ENCODE peak calls at places on chromosomes 5 and 9, in six cellular contexts. V is Peyer's patch, L is esophagus muscularis mucosa, N is pancreas, A is heart right ventricle, M is endodermal cell. G is an unnamed sample. For H3K36me3, the result is how much of the 10 kb centered on the place peaks cover.

GRCh38 chr5:150434502-150434901 is 15.0 kb downstream of the RPS14 start:
- DNase-seq in A (no peak), V (no peak), M (no peak), L (no peak), N (no peak), G (no peak)

GRCh38 chr5:135434591-135435466 is 12.3 kb downstream of the DCANP1 start:
- DNase-seq in V (no peak), N (no peak), L (peak), M (peak), A (no peak), G (no peak)

GRCh38 chr5:58462623-58463230 is 2.8 kb upstream of the PLK2 start:
- DNase-seq in A (peak), L (no peak), N (no peak), M (no peak), V (no peak), G (peak)

GRCh38 chr5:124572973-124573372 is 173.5 kb downstream of the ZNF608 start:
- DNase-seq in L (no peak), V (no peak), N (no peak), A (no peak), M (peak), G (no peak)

GRCh38 chr9:69456201-69456600 is 131.2 kb downstream of the ENTREP1 start:
- DNase-seq in V (no peak), L (no peak), N (no peak), A (no peak), M (peak), G (no peak)

GRCh38 chr9:94868462-94868861 is 142.0 kb downstream of the AOPEP start:
- DNase-seq in V (no peak), A (no peak), M (no peak), N (no peak), L (no peak), G (no peak)

GRCh38 chr9:123329329-123329955 is 26.6 kb upstream of the CRB2 start:
- DNase-seq in L (no peak), N (no peak), M (no peak), V (no peak), A (no peak), G (no peak)

GRCh38 chr9:132768932-132769894 is 98.9 kb downstream of the GTF3C4 start:
- DNase-seq in M (peak), V (peak), N (peak), A (peak), L (no peak), G (peak)

GRCh38 chr9:129089246-129089645 is 8.3 kb downstream of the DOLPP1 start:
- DNase-seq in M (no peak), N (no peak), V (no peak), L (no peak), A (no peak), G (no peak)

GRCh38 chr5:99386406-99387075 is 457.7 kb upstream of the CHD1 start:
- DNase-seq in V (no peak), N (no peak), L (no peak), A (no peak), M (no peak), G (no peak)

GRCh38 chr9:136543280-136543679 is 2.6 kb downstream of the NOTCH1 start:
- DNase-seq in L (no peak), M (no peak), V (no peak), A (no peak), N (no peak), G (no peak)

GRCh38 chr9:136545966-136546696 is at the start of gene NOTCH1:
- DNase-seq in M (peak), N (peak), V (peak), L (peak), A (peak), G (peak)

GRCh38 chr9:136543830-136544548 is 1.9 kb downstream of the NOTCH1 start:
- DNase-seq in V (no peak), A (no peak), M (no peak), L (no peak), N (no peak), G (no peak)

GRCh38 chr9:136545065-136545965 is 533 bp downstream of the NOTCH1 start:
- DNase-seq in V (peak), L (no peak), A (no peak), N (no peak), M (peak), G (peak)

DNA sequence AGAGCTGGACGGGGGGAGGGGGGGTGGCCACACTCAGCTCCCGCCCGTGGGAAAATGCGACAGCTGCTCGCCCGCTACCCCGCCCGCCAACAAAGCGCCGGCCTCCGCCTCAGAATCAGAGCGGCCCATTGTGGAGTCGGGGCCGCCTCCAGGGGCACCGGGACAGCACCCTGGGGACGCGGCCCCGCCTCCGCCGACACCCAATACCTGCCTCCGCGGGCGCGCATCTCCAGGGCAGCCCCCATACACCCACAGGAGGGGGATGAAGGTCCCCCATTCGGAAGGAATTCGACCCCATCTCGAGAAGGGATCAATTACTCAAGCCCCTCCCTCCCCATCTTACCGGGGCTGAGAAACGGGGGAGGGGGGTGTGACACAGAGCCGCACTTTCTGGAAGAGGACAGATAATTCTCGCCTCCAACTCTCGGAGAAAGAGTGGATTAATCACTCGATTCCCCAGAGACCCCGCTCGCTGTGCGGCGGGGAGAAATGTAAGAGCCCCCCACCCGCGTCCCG is 1.2 kb downstream of the NOTCH1 start:
- DNase-seq in M (no peak), L (no peak), V (peak), N (peak), A (peak), G (peak)
- H3K36me3 ChIP-seq in M (under half), L (under half), V (under half), N (under half), A (under half), G (under half)

DNA sequence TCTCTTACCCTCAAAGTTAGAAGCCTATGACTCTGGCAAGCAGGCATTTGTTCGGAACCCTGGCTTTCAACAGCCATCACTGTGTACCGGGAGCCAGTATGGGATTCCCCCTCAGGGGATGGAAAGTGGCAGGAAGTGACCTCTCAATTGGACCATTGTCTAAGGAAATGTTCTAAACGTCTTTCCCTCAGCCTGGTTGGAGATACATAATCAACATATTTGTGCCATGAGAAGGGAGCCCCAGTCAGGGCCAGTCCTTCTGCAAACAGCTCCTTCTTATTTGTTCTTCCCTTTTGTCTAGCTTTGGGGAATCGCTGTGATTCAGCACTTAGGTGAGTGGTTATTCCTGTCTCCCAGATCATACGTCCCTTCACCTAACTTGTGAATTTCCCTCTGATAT is 154.1 kb upstream of the MEF2C start:
- DNase-seq in L (no peak), V (no peak), N (no peak), A (no peak), M (no peak), G (no peak)
- H3K4me3 ChIP-seq in L (no peak), V (no peak), N (no peak), A (no peak), M (no peak), G (no peak)

GRCh38 chr9:119963258-119963797 is 594.1 kb upstream of the BRINP1 start:
- DNase-seq in M (peak), V (no peak), A (no peak), L (no peak), N (no peak), G (no peak)

GRCh38 chr9:119959846-119960545 is 590.8 kb upstream of the BRINP1 start:
- DNase-seq in A (peak), V (no peak), L (no peak), N (no peak), M (no peak), G (no peak)

GRCh38 chr9:119963798-119964372 is 594.6 kb upstream of the BRINP1 start:
- DNase-seq in A (no peak), N (no peak), V (no peak), M (peak), L (no peak), G (no peak)

GRCh38 chr9:119961774-119962408 is 592.7 kb upstream of the BRINP1 start:
- DNase-seq in M (peak), V (no peak), N (peak), A (no peak), L (no peak), G (peak)
- TF ChIP-seq CTCF in M (peak), V (no peak), N (peak), A (peak), L (peak), G (peak)

GRCh38 chr9:36319806-36320205 is 61.6 kb upstream of the GNE start:
- DNase-seq in N (no peak), A (no peak), M (no peak), V (no peak), L (no peak), G (no peak)
- H3K36me3 ChIP-seq in N (under half), A (under half), M (under half), V (under half), L (under half), G (under half)

GRCh38 chr9:37128051-37128450 is 7.7 kb downstream of the ZCCHC7 start:
- DNase-seq in M (no peak), N (no peak), A (no peak), L (no peak), V (no peak), G (no peak)
- H3K4me3 ChIP-seq in M (no peak), N (no peak), A (no peak), L (no peak), V (no peak), G (no peak)

DNA sequence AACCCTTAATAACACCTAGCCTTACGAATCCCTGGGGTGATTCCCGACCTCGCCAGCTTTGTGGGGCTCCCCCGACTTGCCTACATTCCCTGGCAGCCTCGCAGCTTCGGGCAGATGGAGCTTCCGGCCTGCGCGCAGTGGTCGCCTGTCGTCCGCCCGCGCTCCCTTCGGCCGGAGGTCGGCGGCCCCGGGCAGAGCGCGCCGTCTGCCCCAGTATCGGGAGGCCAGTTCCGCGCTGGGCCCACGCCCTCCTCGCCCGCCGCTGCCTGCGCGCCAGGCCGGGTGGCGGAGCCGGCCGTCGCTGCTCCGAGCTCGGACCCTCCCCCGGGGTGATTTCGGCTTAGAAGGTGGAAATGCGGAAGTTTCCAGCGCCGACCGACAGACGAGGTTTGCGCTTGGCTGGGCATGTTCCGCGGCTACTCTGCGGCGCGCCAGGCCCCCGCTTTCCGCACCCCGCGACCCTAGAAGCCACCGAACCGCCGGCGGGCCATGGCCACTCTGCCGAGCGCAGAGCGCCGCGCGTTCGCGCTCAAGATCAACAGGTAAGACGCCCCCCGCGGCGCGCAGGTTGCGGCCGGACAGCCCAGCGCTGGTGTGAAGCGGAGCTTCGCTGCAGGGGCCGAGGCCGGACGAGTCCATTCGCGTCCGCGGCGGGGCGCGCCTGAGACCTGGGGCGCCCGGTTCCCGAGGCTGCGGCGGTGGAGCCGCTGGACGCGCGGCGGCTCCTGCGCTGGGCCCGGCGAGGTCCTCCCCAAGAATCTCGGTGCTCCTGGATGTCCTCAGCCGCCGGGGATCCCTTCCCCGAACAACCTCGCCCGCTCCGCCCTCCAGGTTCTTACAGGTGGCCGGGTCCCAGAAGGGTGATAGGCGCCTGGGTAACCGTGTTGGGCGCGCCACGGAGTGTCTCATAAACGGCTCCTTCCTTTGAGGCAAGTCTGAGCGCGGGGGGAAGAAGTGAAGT is at the start of gene DOCK8:
- DNase-seq in L (peak), V (peak), M (peak), A (no peak), N (peak), G (peak)
- TF ChIP-seq CTCF in L (peak), V (peak), M (peak), A (peak), N (no peak), G (peak)

GRCh38 chr5:98231089-98231488 is 542.4 kb upstream of the RGMB start:
- DNase-seq in L (no peak), A (no peak), N (no peak), M (no peak), V (no peak), G (no peak)

GRCh38 chr5:98227489-98227888 is 546.0 kb upstream of the RGMB start:
- DNase-seq in M (no peak), A (no peak), V (no peak), L (no peak), N (peak), G (no peak)
- H3K36me3 ChIP-seq in M (under half), A (under half), V (under half), L (under half), N (under half), G (under half)

GRCh38 chr5:159704160-159704559 is 212.1 kb upstream of the ADRA1B start:
- DNase-seq in A (no peak), L (no peak), N (no peak), V (no peak), M (no peak), G (no peak)
- H3K4me3 ChIP-seq in A (no peak), L (no peak), N (no peak), V (no peak), M (no peak), G (no peak)

DNA sequence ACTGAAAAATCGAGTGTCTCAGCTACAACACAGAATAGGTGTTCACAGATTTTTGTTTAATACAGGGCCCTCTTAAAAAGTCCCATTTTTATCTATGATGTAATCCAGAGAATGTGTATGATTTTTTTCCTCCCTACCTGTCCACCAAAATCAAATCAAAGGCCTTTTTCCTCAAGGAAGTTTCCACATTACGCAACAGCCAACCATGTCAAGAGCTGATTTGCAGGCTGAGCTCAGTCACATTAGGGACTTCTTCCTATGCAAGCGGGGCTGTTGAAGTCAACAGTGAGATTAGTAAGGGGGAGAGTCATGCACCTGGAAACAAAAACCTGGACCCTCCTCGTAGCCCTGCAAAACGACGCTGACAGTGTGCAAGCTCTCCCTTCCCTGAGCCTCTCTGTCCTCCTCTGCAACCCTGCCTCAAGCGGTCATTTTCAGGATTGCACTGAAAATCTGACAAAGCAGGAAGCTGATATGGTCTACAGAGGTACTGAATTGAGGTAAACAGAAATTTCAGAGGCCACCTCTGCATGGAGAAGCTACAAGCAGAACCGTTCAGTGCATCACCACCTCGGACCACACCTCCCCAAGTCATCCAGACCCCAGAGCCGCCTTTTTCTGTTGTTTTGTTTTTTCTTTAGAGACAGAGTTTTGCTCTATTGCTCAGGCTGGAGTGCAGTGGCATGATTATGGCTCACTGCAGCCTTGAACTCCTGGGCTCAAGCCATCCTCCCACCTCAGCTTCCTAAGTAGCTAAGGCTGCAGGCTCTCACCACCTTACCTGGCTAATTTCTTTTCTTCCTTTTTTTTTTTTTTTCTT is 13.7 kb upstream of the SFXN1 start:
- DNase-seq in A (no peak), V (peak), L (no peak), N (no peak), M (peak), G (no peak)
- TF ChIP-seq CTCF in A (peak), V (peak), L (peak), N (peak), M (peak), G (peak)

DNA sequence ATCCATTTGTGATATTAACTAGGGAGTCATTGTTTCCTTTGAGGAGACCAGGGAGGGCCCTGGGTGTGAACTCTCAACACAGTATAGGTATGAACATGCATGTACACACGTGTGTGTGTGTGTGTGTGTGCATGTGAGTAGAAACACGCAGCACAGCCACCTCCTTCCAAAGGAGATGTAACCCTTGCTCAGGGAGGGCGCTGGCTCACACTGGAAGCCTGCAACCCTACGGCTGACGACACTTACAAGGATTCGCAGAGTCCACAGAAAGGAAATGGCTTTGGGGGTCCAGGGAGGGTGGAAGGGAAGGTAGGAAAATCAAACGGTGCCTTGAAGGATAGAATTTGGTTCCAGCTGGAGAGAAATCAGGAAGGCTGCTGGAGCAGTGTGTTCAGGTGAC is 21.9 kb downstream of the TRIP13 start:
- DNase-seq in A (no peak), N (no peak), M (peak), V (no peak), L (no peak), G (no peak)
- H3K36me3 ChIP-seq in A (under half), N (under half), M (half or more), V (under half), L (under half), G (under half)